ENCODE peak calls at places on chromosomes 3 and 15, in ten cellular contexts. W, H, M, L, E, J, D, C, U and Z are unnamed samples.

GRCh38 chr15:84962975-84963374 is 18.7 kb upstream of the PDE8A start:
- DNase-seq in W (peak), H (no peak), M (no peak), L (no peak), E (no peak), J (no peak), D (no peak), C (no peak), U (no peak), Z (no peak)

GRCh38 chr15:58546635-58547627 is 115.1 kb downstream of the LIPC start:
- DNase-seq in W (peak), H (no peak), M (peak), L (peak), E (peak), J (peak), D (no peak), C (no peak), U (peak), Z (peak)

GRCh38 chr3:36701249-36701572 is 63.1 kb downstream of the DCLK3 start:
- DNase-seq in W (no peak), H (peak), M (no peak), L (no peak), E (no peak), J (no peak), D (no peak), C (no peak), U (no peak), Z (no peak)

GRCh38 chr3:66567066-66567465 is 66.2 kb upstream of the LRIG1 start:
- DNase-seq in W (no peak), H (no peak), M (no peak), L (no peak), E (no peak), J (no peak), D (no peak), C (no peak), U (peak), Z (no peak)

GRCh38 chr15:71373917-71374316 is 258.6 kb downstream of the THSD4 start:
- DNase-seq in W (no peak), H (no peak), M (no peak), L (no peak), E (no peak), J (no peak), D (no peak), C (no peak), U (no peak), Z (no peak)

GRCh38 chr3:120559228-120560061 is 36.7 kb upstream of the NDUFB4 start:
- DNase-seq in W (peak), H (peak), M (peak), L (peak), E (peak), J (no peak), D (no peak), C (no peak), U (peak), Z (no peak)

GRCh38 chr3:64548200-64548889 is 139.5 kb downstream of the ADAMTS9 start:
- DNase-seq in W (no peak), H (no peak), M (peak), L (no peak), E (peak), J (peak), D (no peak), C (no peak), U (peak), Z (no peak)

GRCh38 chr3:1535361-1535760 is 442.5 kb downstream of the CNTN6 start:
- DNase-seq in W (no peak), H (no peak), M (no peak), L (no peak), E (no peak), J (no peak), D (no peak), C (no peak), U (no peak), Z (no peak)

GRCh38 chr3:146493761-146494160 is 24.4 kb upstream of the PLSCR2 start:
- DNase-seq in W (no peak), H (no peak), M (no peak), L (no peak), E (no peak), J (no peak), D (no peak), C (no peak), U (peak), Z (no peak)

GRCh38 chr3:103083848-103084631 is 649.2 kb downstream of the ZPLD1 start:
- DNase-seq in W (no peak), H (no peak), M (no peak), L (no peak), E (no peak), J (no peak), D (no peak), C (no peak), U (no peak), Z (no peak)

GRCh38 chr15:44550256-44550655 is 13.3 kb downstream of the EIF3J start:
- DNase-seq in W (peak), H (no peak), M (no peak), L (no peak), E (no peak), J (no peak), D (no peak), C (no peak), U (peak), Z (no peak)

GRCh38 chr15:44550734-44551133 is 13.8 kb downstream of the EIF3J start:
- DNase-seq in W (no peak), H (no peak), M (no peak), L (no peak), E (no peak), J (no peak), D (no peak), C (no peak), U (no peak), Z (no peak)

GRCh38 chr15:44541282-44541958 is 4.5 kb downstream of the EIF3J start:
- DNase-seq in W (peak), H (no peak), M (no peak), L (peak), E (no peak), J (no peak), D (no peak), C (no peak), U (peak), Z (no peak)

GRCh38 chr15:44545934-44546802 is 9.2 kb downstream of the EIF3J start:
- DNase-seq in W (no peak), H (no peak), M (no peak), L (no peak), E (peak), J (peak), D (no peak), C (no peak), U (peak), Z (no peak)
- H3K27ac ChIP-seq in W (peak), H (no peak), M (no peak), L (no peak), E (no peak), J (peak), D (no peak), C (peak), U (no peak), Z (no peak)

GRCh38 chr3:195160908-195161434 is 110.0 kb downstream of the XXYLT1 start:
- DNase-seq in W (no peak), H (no peak), M (no peak), L (no peak), E (no peak), J (no peak), D (no peak), C (no peak), U (no peak), Z (no peak)
- H3K27ac ChIP-seq in W (no peak), H (no peak), M (no peak), L (peak), E (peak), J (peak), D (no peak), C (no peak), U (peak), Z (peak)

GRCh38 chr3:59056706-59057105 is 6.9 kb upstream of the CFAP20DC start:
- DNase-seq in W (no peak), H (no peak), M (no peak), L (no peak), E (no peak), J (no peak), D (no peak), C (no peak), U (peak), Z (no peak)
- H3K27ac ChIP-seq in W (no peak), H (no peak), M (no peak), L (no peak), E (no peak), J (no peak), D (no peak), C (no peak), U (no peak), Z (no peak)

GRCh38 chr3:29606416-29606815 is 325.5 kb downstream of the RBMS3 start:
- DNase-seq in W (no peak), H (no peak), M (no peak), L (no peak), E (no peak), J (no peak), D (no peak), C (no peak), U (no peak), Z (no peak)

GRCh38 chr3:29610781-29611180 is 329.9 kb downstream of the RBMS3 start:
- DNase-seq in W (no peak), H (no peak), M (no peak), L (no peak), E (no peak), J (no peak), D (no peak), C (no peak), U (no peak), Z (no peak)

GRCh38 chr3:29609007-29609805 is 328.3 kb downstream of the RBMS3 start:
- DNase-seq in W (no peak), H (no peak), M (no peak), L (peak), E (no peak), J (no peak), D (no peak), C (no peak), U (no peak), Z (no peak)

GRCh38 chr3:29601861-29602585 is 321.2 kb downstream of the RBMS3 start:
- DNase-seq in W (no peak), H (no peak), M (no peak), L (no peak), E (peak), J (no peak), D (no peak), C (no peak), U (no peak), Z (no peak)

GRCh38 chr3:29605845-29606244 is 325.0 kb downstream of the RBMS3 start:
- DNase-seq in W (no peak), H (no peak), M (no peak), L (no peak), E (no peak), J (no peak), D (no peak), C (no peak), U (peak), Z (no peak)
- H3K27ac ChIP-seq in W (no peak), H (no peak), M (no peak), L (no peak), E (no peak), J (no peak), D (no peak), C (no peak), U (peak), Z (no peak)

GRCh38 chr15:67195305-67195704 is 59.2 kb downstream of the AAGAB start:
- DNase-seq in W (no peak), H (no peak), M (no peak), L (no peak), E (no peak), J (no peak), D (no peak), C (no peak), U (no peak), Z (no peak)

GRCh38 chr15:67196672-67197363 is 57.6 kb downstream of the AAGAB start:
- DNase-seq in W (no peak), H (no peak), M (no peak), L (no peak), E (no peak), J (peak), D (no peak), C (no peak), U (peak), Z (peak)

GRCh38 chr15:67198157-67198754 is 56.2 kb downstream of the AAGAB start:
- DNase-seq in W (no peak), H (no peak), M (no peak), L (no peak), E (no peak), J (no peak), D (no peak), C (no peak), U (no peak), Z (peak)

GRCh38 chr15:67196222-67196621 is 58.2 kb downstream of the AAGAB start:
- DNase-seq in W (no peak), H (no peak), M (no peak), L (no peak), E (no peak), J (no peak), D (no peak), C (no peak), U (peak), Z (no peak)

GRCh38 chr15:67197364-67197695 is 57.1 kb downstream of the AAGAB start:
- DNase-seq in W (no peak), H (no peak), M (no peak), L (no peak), E (no peak), J (no peak), D (no peak), C (no peak), U (no peak), Z (no peak)
- H3K27ac ChIP-seq in W (peak), H (no peak), M (no peak), L (no peak), E (no peak), J (peak), D (no peak), C (no peak), U (peak), Z (peak)